ENCODE peak calls at places on chromosomes 5 and 9, in four cellular contexts. E, B, J and X are unnamed samples.
A peak's percentile ranks its signal among the peaks of the same experiment; 100 is the strongest.

GRCh38 chr5:149040421-149040820 is 22.4 kb downstream of the SH3TC2 start:
- ATAC-seq in E (no peak), B (no peak), J (peak; percentile 88), X (no peak)

GRCh38 chr9:15999422-16000339 is 446.8 kb downstream of the CCDC171 start:
- ATAC-seq in E (no peak), B (peak; percentile 96), J (peak; percentile 69), X (peak; percentile 13)

GRCh38 chr5:73370620-73371583 is 77.7 kb downstream of the FOXD1 start:
- ATAC-seq in E (no peak), B (peak; percentile 89), J (peak; percentile 45), X (no peak)

GRCh38 chr5:148864113-148864841 is 37.9 kb downstream of the ADRB2 start:
- ATAC-seq in E (no peak), B (no peak), J (peak; percentile 60), X (no peak)

GRCh38 chr5:134547999-134548626 is 22.6 kb downstream of the JADE2 start:
- ATAC-seq in E (no peak), B (no peak), J (no peak), X (no peak)

GRCh38 chr5:98774192-98775046 is 956 bp downstream of the RGMB start:
- ATAC-seq in E (peak; percentile 7), B (peak; percentile 54), J (peak; percentile 12), X (peak; percentile 47)

GRCh38 chr9:104091708-104092107 is 2.4 kb upstream of the SMC2 start:
- ATAC-seq in E (no peak), B (no peak), J (peak; percentile 26), X (no peak)

GRCh38 chr5:128197911-128198522 is 114.5 kb downstream of the SLC12A2 start:
- ATAC-seq in E (peak; percentile 45), B (no peak), J (no peak), X (peak; percentile 29)

GRCh38 chr5:151320481-151320880 is 16.9 kb upstream of the SLC36A3 start:
- ATAC-seq in E (no peak), B (no peak), J (no peak), X (no peak)

GRCh38 chr5:42059291-42059690 is 134.2 kb downstream of the FBXO4 start:
- ATAC-seq in E (no peak), B (no peak), J (no peak), X (no peak)

GRCh38 chr9:94017939-94018531 is 62.9 kb upstream of the BARX1 start:
- ATAC-seq in E (no peak), B (no peak), J (no peak), X (no peak)

GRCh38 chr9:5854032-5854792 is 21.3 kb upstream of the ERMP1 start:
- ATAC-seq in E (no peak), B (no peak), J (no peak), X (no peak)

GRCh38 chr9:87641067-87641466 is 84.9 kb upstream of the CTSL start:
- ATAC-seq in E (no peak), B (no peak), J (no peak), X (no peak)

GRCh38 chr5:39451293-39451692 is 26.5 kb upstream of the DAB2 start:
- ATAC-seq in E (no peak), B (no peak), J (no peak), X (no peak)

GRCh38 chr9:20314981-20315380 is 307.3 kb downstream of the MLLT3 start:
- ATAC-seq in E (peak; percentile 93), B (no peak), J (no peak), X (no peak)

GRCh38 chr9:91694081-91694870 is 255.8 kb downstream of the ROR2 start:
- ATAC-seq in E (peak; percentile 84), B (no peak), J (no peak), X (no peak)

GRCh38 chr5:142290574-142291299 is 34.1 kb downstream of the SPRY4 start:
- ATAC-seq in E (no peak), B (no peak), J (no peak), X (no peak)

GRCh38 chr5:127865273-127865672 is 162.1 kb downstream of the CCDC192 start:
- ATAC-seq in E (no peak), B (peak; percentile 54), J (no peak), X (no peak)

GRCh38 chr9:6899274-6899673 is 141.5 kb downstream of the KDM4C start:
- ATAC-seq in E (no peak), B (no peak), J (no peak), X (no peak)